ENCODE peak calls at places on chromosomes 1 and 21, in seven cellular contexts. C, X, A, I, W, B and H are unnamed samples.

GRCh38 chr1:198167436-198167934 is 10.7 kb downstream of the NEK7 start:
- DNase-seq in I (no peak), C (no peak), B (no peak), X (no peak), A (no peak), W (no peak), H (no peak)

GRCh38 chr21:45630876-45631275 is 12.6 kb upstream of the PCBP3 start:
- DNase-seq in X (no peak), I (no peak), W (no peak), B (no peak), A (no peak), C (no peak), H (no peak)

GRCh38 chr1:24896596-24897262 is 33.3 kb downstream of the RUNX3 start:
- DNase-seq in B (no peak), A (no peak), I (no peak), X (no peak), W (no peak), C (peak; percentile 26), H (no peak)

GRCh38 chr21:32457360-32457840 is 44.9 kb downstream of the EVA1C start:
- DNase-seq in A (peak; percentile 37), I (no peak), C (peak; percentile 62), B (peak; percentile 65), X (no peak), W (no peak), H (no peak)

GRCh38 chr1:165454211-165454610 is 9.3 kb upstream of the RXRG start:
- DNase-seq in C (no peak), W (no peak), I (no peak), X (no peak), B (no peak), A (no peak), H (no peak)

GRCh38 chr1:15245593-15246325 is 1.3 kb upstream of the FHAD1 start:
- DNase-seq in B (no peak), I (no peak), X (no peak), C (peak; percentile 61), W (no peak), A (no peak), H (no peak)

GRCh38 chr1:12621346-12622320 is 3.6 kb upstream of the DHRS3 start:
- DNase-seq in B (peak; percentile 68), W (no peak), A (no peak), C (peak; percentile 63), X (no peak), I (no peak), H (no peak)

GRCh38 chr1:235948774-235949427 is 82.2 kb upstream of the LYST start:
- DNase-seq in A (no peak), B (no peak), C (no peak), I (no peak), X (no peak), W (no peak), H (no peak)

GRCh38 chr1:20143734-20144565 is 4.8 kb downstream of the PLA2G2F start:
- DNase-seq in X (no peak), A (no peak), I (no peak), W (no peak), C (no peak), B (no peak), H (no peak)

GRCh38 chr1:229342305-229342901 is 444 bp downstream of the CCSAP start:
- DNase-seq in C (peak; percentile 87), A (peak; percentile 92), I (peak; percentile 80), B (peak; percentile 93), W (peak; percentile 87), X (peak; percentile 61), H (peak; percentile 45)